ENCODE peak calls at places on chromosomes 7 and 10, in ten cellular contexts. One of them, this sample, is unnamed.

GRCh38 chr10:33413093-33413442 is 78.6 kb upstream of the NRP1 start:
- DNase-seq in CD4-positive, alpha-beta T cell: no peak
- DNase-seq in foreskin melanocyte: no peak
- DNase-seq in aorta: no peak
- DNase-seq in ACHN: peak; percentile 37
- DNase-seq in stimulated activated CD4-positive, alpha-beta T cell treated with anti-CD3 and anti-CD28 coated beads, Interleukin-15, amount 100 ng/mL, for 1 hour: no peak
- DNase-seq in endothelial cell: no peak
- DNase-seq in activated CD8-positive, alpha-beta memory T cell treated with anti-CD3 and anti-CD28 coated beads for 24 hours: no peak
- DNase-seq in glutamatergic neuron: no peak
- DNase-seq in activated gamma-delta T cell: no peak
- DNase-seq in this sample: no peak

GRCh38 chr7:66238712-66239466 is 33.8 kb downstream of the TPST1 start:
- DNase-seq in activated gamma-delta T cell: no peak
- DNase-seq in CD4-positive, alpha-beta T cell: no peak
- DNase-seq in ACHN: peak; percentile 15
- DNase-seq in activated CD8-positive, alpha-beta memory T cell treated with anti-CD3 and anti-CD28 coated beads for 24 hours: no peak
- DNase-seq in glutamatergic neuron: no peak
- DNase-seq in aorta: no peak
- DNase-seq in foreskin melanocyte: no peak
- DNase-seq in endothelial cell: no peak
- DNase-seq in stimulated activated CD4-positive, alpha-beta T cell treated with anti-CD3 and anti-CD28 coated beads, Interleukin-15, amount 100 ng/mL, for 1 hour: no peak
- DNase-seq in this sample: no peak

GRCh38 chr7:151925446-151926335 is 30.6 kb upstream of the GALNTL5 start:
- DNase-seq in activated gamma-delta T cell: no peak
- DNase-seq in activated CD8-positive, alpha-beta memory T cell treated with anti-CD3 and anti-CD28 coated beads for 24 hours: no peak
- DNase-seq in ACHN: no peak
- DNase-seq in stimulated activated CD4-positive, alpha-beta T cell treated with anti-CD3 and anti-CD28 coated beads, Interleukin-15, amount 100 ng/mL, for 1 hour: no peak
- DNase-seq in endothelial cell: no peak
- DNase-seq in CD4-positive, alpha-beta T cell: no peak
- DNase-seq in glutamatergic neuron: no peak
- DNase-seq in foreskin melanocyte: no peak
- DNase-seq in aorta: peak; percentile 80
- DNase-seq in this sample: no peak

GRCh38 chr10:72449842-72450495 is 95.2 kb upstream of the DNAJB12 start:
- DNase-seq in foreskin melanocyte: no peak
- DNase-seq in CD4-positive, alpha-beta T cell: no peak
- DNase-seq in ACHN: no peak
- DNase-seq in glutamatergic neuron: no peak
- DNase-seq in activated CD8-positive, alpha-beta memory T cell treated with anti-CD3 and anti-CD28 coated beads for 24 hours: no peak
- DNase-seq in stimulated activated CD4-positive, alpha-beta T cell treated with anti-CD3 and anti-CD28 coated beads, Interleukin-15, amount 100 ng/mL, for 1 hour: no peak
- DNase-seq in endothelial cell: no peak
- DNase-seq in activated gamma-delta T cell: no peak
- DNase-seq in aorta: no peak
- DNase-seq in this sample: no peak

GRCh38 chr10:88158506-88159123 is 295.2 kb downstream of the PTEN start:
- DNase-seq in activated gamma-delta T cell: no peak
- DNase-seq in stimulated activated CD4-positive, alpha-beta T cell treated with anti-CD3 and anti-CD28 coated beads, Interleukin-15, amount 100 ng/mL, for 1 hour: no peak
- DNase-seq in endothelial cell: no peak
- DNase-seq in aorta: no peak
- DNase-seq in activated CD8-positive, alpha-beta memory T cell treated with anti-CD3 and anti-CD28 coated beads for 24 hours: no peak
- DNase-seq in CD4-positive, alpha-beta T cell: no peak
- DNase-seq in ACHN: no peak
- DNase-seq in foreskin melanocyte: no peak
- DNase-seq in glutamatergic neuron: no peak
- DNase-seq in this sample: no peak

GRCh38 chr10:62738916-62739315 is 65.6 kb upstream of the ADO start:
- DNase-seq in CD4-positive, alpha-beta T cell: no peak
- DNase-seq in endothelial cell: no peak
- DNase-seq in stimulated activated CD4-positive, alpha-beta T cell treated with anti-CD3 and anti-CD28 coated beads, Interleukin-15, amount 100 ng/mL, for 1 hour: no peak
- DNase-seq in activated gamma-delta T cell: no peak
- DNase-seq in activated CD8-positive, alpha-beta memory T cell treated with anti-CD3 and anti-CD28 coated beads for 24 hours: no peak
- DNase-seq in foreskin melanocyte: peak; percentile 58
- DNase-seq in ACHN: no peak
- DNase-seq in aorta: no peak
- DNase-seq in glutamatergic neuron: no peak
- DNase-seq in this sample: no peak

GRCh38 chr7:2248984-2249694 is 7.1 kb downstream of the NUDT1 start:
- DNase-seq in foreskin melanocyte: peak; percentile 91
- DNase-seq in activated CD8-positive, alpha-beta memory T cell treated with anti-CD3 and anti-CD28 coated beads for 24 hours: no peak
- DNase-seq in endothelial cell: no peak
- DNase-seq in activated gamma-delta T cell: no peak
- DNase-seq in stimulated activated CD4-positive, alpha-beta T cell treated with anti-CD3 and anti-CD28 coated beads, Interleukin-15, amount 100 ng/mL, for 1 hour: no peak
- DNase-seq in glutamatergic neuron: no peak
- DNase-seq in aorta: peak; percentile 91
- DNase-seq in ACHN: peak; percentile 90
- DNase-seq in CD4-positive, alpha-beta T cell: no peak
- DNase-seq in this sample: no peak

GRCh38 chr7:18580945-18581344 is 85.4 kb downstream of the HDAC9 start:
- DNase-seq in activated gamma-delta T cell: no peak
- DNase-seq in activated CD8-positive, alpha-beta memory T cell treated with anti-CD3 and anti-CD28 coated beads for 24 hours: no peak
- DNase-seq in endothelial cell: no peak
- DNase-seq in foreskin melanocyte: no peak
- DNase-seq in CD4-positive, alpha-beta T cell: no peak
- DNase-seq in stimulated activated CD4-positive, alpha-beta T cell treated with anti-CD3 and anti-CD28 coated beads, Interleukin-15, amount 100 ng/mL, for 1 hour: no peak
- DNase-seq in glutamatergic neuron: no peak
- DNase-seq in aorta: no peak
- DNase-seq in ACHN: no peak
- DNase-seq in this sample: no peak

GRCh38 chr7:33072471-33072870 is 9.9 kb upstream of the NT5C3A start:
- DNase-seq in stimulated activated CD4-positive, alpha-beta T cell treated with anti-CD3 and anti-CD28 coated beads, Interleukin-15, amount 100 ng/mL, for 1 hour: no peak
- DNase-seq in foreskin melanocyte: peak; percentile 78
- DNase-seq in aorta: no peak
- DNase-seq in activated CD8-positive, alpha-beta memory T cell treated with anti-CD3 and anti-CD28 coated beads for 24 hours: no peak
- DNase-seq in endothelial cell: no peak
- DNase-seq in activated gamma-delta T cell: no peak
- DNase-seq in CD4-positive, alpha-beta T cell: no peak
- DNase-seq in glutamatergic neuron: no peak
- DNase-seq in ACHN: peak; percentile 15
- DNase-seq in this sample: no peak

GRCh38 chr10:974038-974784 is 14.0 kb upstream of the GTPBP4 start:
- DNase-seq in activated CD8-positive, alpha-beta memory T cell treated with anti-CD3 and anti-CD28 coated beads for 24 hours: no peak
- DNase-seq in activated gamma-delta T cell: no peak
- DNase-seq in stimulated activated CD4-positive, alpha-beta T cell treated with anti-CD3 and anti-CD28 coated beads, Interleukin-15, amount 100 ng/mL, for 1 hour: no peak
- DNase-seq in foreskin melanocyte: no peak
- DNase-seq in endothelial cell: no peak
- DNase-seq in aorta: no peak
- DNase-seq in ACHN: peak; percentile 82
- DNase-seq in CD4-positive, alpha-beta T cell: no peak
- DNase-seq in glutamatergic neuron: no peak
- DNase-seq in this sample: no peak

GRCh38 chr7:150974468-150975391 is 3.4 kb downstream of the KCNH2 start:
- DNase-seq in endothelial cell: peak; percentile 36
- DNase-seq in glutamatergic neuron: peak; percentile 63
- DNase-seq in ACHN: peak; percentile 66
- DNase-seq in CD4-positive, alpha-beta T cell: peak; percentile 85
- DNase-seq in aorta: no peak
- DNase-seq in activated CD8-positive, alpha-beta memory T cell treated with anti-CD3 and anti-CD28 coated beads for 24 hours: peak; percentile 87
- DNase-seq in stimulated activated CD4-positive, alpha-beta T cell treated with anti-CD3 and anti-CD28 coated beads, Interleukin-15, amount 100 ng/mL, for 1 hour: peak; percentile 68
- DNase-seq in foreskin melanocyte: no peak
- DNase-seq in activated gamma-delta T cell: peak; percentile 70
- DNase-seq in this sample: peak; percentile 84

GRCh38 chr10:69318997-69319727 is 40.9 kb downstream of the HK1 start:
- DNase-seq in ACHN: peak; percentile 59
- DNase-seq in activated CD8-positive, alpha-beta memory T cell treated with anti-CD3 and anti-CD28 coated beads for 24 hours: peak; percentile 88
- DNase-seq in endothelial cell: peak; percentile 56
- DNase-seq in aorta: peak; percentile 93
- DNase-seq in foreskin melanocyte: peak; percentile 64
- DNase-seq in glutamatergic neuron: peak; percentile 42
- DNase-seq in CD4-positive, alpha-beta T cell: peak; percentile 63
- DNase-seq in stimulated activated CD4-positive, alpha-beta T cell treated with anti-CD3 and anti-CD28 coated beads, Interleukin-15, amount 100 ng/mL, for 1 hour: peak; percentile 59
- DNase-seq in activated gamma-delta T cell: peak; percentile 51
- DNase-seq in this sample: peak; percentile 73

GRCh38 chr7:114218283-114218682 is 196.3 kb upstream of the FOXP2 start:
- DNase-seq in ACHN: no peak
- DNase-seq in endothelial cell: no peak
- DNase-seq in aorta: no peak
- DNase-seq in glutamatergic neuron: no peak
- DNase-seq in foreskin melanocyte: no peak
- DNase-seq in stimulated activated CD4-positive, alpha-beta T cell treated with anti-CD3 and anti-CD28 coated beads, Interleukin-15, amount 100 ng/mL, for 1 hour: no peak
- DNase-seq in activated gamma-delta T cell: no peak
- DNase-seq in CD4-positive, alpha-beta T cell: no peak
- DNase-seq in activated CD8-positive, alpha-beta memory T cell treated with anti-CD3 and anti-CD28 coated beads for 24 hours: no peak
- DNase-seq in this sample: no peak

GRCh38 chr10:92822964-92823363 is 25.4 kb upstream of the EXOC6 start:
- DNase-seq in foreskin melanocyte: no peak
- DNase-seq in CD4-positive, alpha-beta T cell: no peak
- DNase-seq in activated gamma-delta T cell: no peak
- DNase-seq in aorta: no peak
- DNase-seq in endothelial cell: no peak
- DNase-seq in stimulated activated CD4-positive, alpha-beta T cell treated with anti-CD3 and anti-CD28 coated beads, Interleukin-15, amount 100 ng/mL, for 1 hour: no peak
- DNase-seq in activated CD8-positive, alpha-beta memory T cell treated with anti-CD3 and anti-CD28 coated beads for 24 hours: no peak
- DNase-seq in glutamatergic neuron: no peak
- DNase-seq in ACHN: no peak
- DNase-seq in this sample: no peak

GRCh38 chr10:28600056-28600455 is 67.1 kb downstream of the WAC start:
- DNase-seq in aorta: no peak
- DNase-seq in stimulated activated CD4-positive, alpha-beta T cell treated with anti-CD3 and anti-CD28 coated beads, Interleukin-15, amount 100 ng/mL, for 1 hour: no peak
- DNase-seq in activated gamma-delta T cell: no peak
- DNase-seq in ACHN: no peak
- DNase-seq in endothelial cell: no peak
- DNase-seq in CD4-positive, alpha-beta T cell: no peak
- DNase-seq in glutamatergic neuron: no peak
- DNase-seq in activated CD8-positive, alpha-beta memory T cell treated with anti-CD3 and anti-CD28 coated beads for 24 hours: no peak
- DNase-seq in foreskin melanocyte: no peak
- DNase-seq in this sample: no peak

GRCh38 chr7:155338632-155339320 is 41.1 kb downstream of the INSIG1 start:
- DNase-seq in aorta: no peak
- DNase-seq in CD4-positive, alpha-beta T cell: no peak
- DNase-seq in ACHN: no peak
- DNase-seq in activated gamma-delta T cell: no peak
- DNase-seq in endothelial cell: no peak
- DNase-seq in foreskin melanocyte: no peak
- DNase-seq in glutamatergic neuron: no peak
- DNase-seq in activated CD8-positive, alpha-beta memory T cell treated with anti-CD3 and anti-CD28 coated beads for 24 hours: peak; percentile 74
- DNase-seq in stimulated activated CD4-positive, alpha-beta T cell treated with anti-CD3 and anti-CD28 coated beads, Interleukin-15, amount 100 ng/mL, for 1 hour: peak; percentile 17
- DNase-seq in this sample: peak; percentile 33

GRCh38 chr10:34290412-34291082 is 524.5 kb downstream of the PARD3 start:
- DNase-seq in activated gamma-delta T cell: no peak
- DNase-seq in CD4-positive, alpha-beta T cell: no peak
- DNase-seq in stimulated activated CD4-positive, alpha-beta T cell treated with anti-CD3 and anti-CD28 coated beads, Interleukin-15, amount 100 ng/mL, for 1 hour: no peak
- DNase-seq in ACHN: no peak
- DNase-seq in activated CD8-positive, alpha-beta memory T cell treated with anti-CD3 and anti-CD28 coated beads for 24 hours: no peak
- DNase-seq in glutamatergic neuron: no peak
- DNase-seq in foreskin melanocyte: no peak
- DNase-seq in endothelial cell: no peak
- DNase-seq in aorta: no peak
- DNase-seq in this sample: no peak